ENCODE peak calls at places on chromosomes 4 and X, in seven cellular contexts. N, B, U, X, C, P and G are unnamed samples.

GRCh38 chrX:151396042-151396826 is 772 bp upstream of the VMA21 start:
- DNase-seq in C (peak; percentile 37), N (no peak), P (peak; percentile 41), X (no peak), B (peak; percentile 81), U (peak; percentile 22), G (no peak)

GRCh38 chr4:97142405-97142804 is 1000.9 kb downstream of the STPG2 start:
- DNase-seq in B (no peak), P (no peak), N (no peak), C (no peak), X (no peak), U (no peak), G (no peak)

GRCh38 chr4:81827568-81828202 is 356.0 kb upstream of the RASGEF1B start:
- DNase-seq in X (no peak), U (no peak), N (no peak), C (no peak), B (no peak), P (no peak), G (no peak)

GRCh38 chrX:53659039-53659438 is 27.5 kb downstream of the HUWE1 start:
- DNase-seq in U (no peak), X (no peak), N (no peak), C (no peak), B (no peak), P (no peak), G (no peak)

GRCh38 chr4:1265351-1265750 is 16.4 kb upstream of the CTBP1 start:
- DNase-seq in U (no peak), B (no peak), P (no peak), N (no peak), C (no peak), X (no peak), G (no peak)

GRCh38 chrX:101659601-101660063 is at the start of gene ARMCX2:
- DNase-seq in N (no peak), P (no peak), C (peak; percentile 20), B (no peak), U (peak; percentile 37), X (no peak), G (no peak)

GRCh38 chr4:77959566-77960338 is 97.1 kb downstream of the MRPL1 start:
- DNase-seq in N (peak; percentile 34), C (peak; percentile 23), U (no peak), P (peak; percentile 41), B (peak; percentile 60), X (no peak), G (no peak)

GRCh38 chr4:77695769-77696168 is 90.1 kb downstream of the CXCL13 start:
- DNase-seq in B (no peak), C (peak; percentile 78), N (peak; percentile 14), X (no peak), P (peak; percentile 95), U (no peak), G (no peak)

GRCh38 chr4:185810746-185811508 is 1.1 kb downstream of the SORBS2 start:
- DNase-seq in B (no peak), P (no peak), U (no peak), N (no peak), C (no peak), X (no peak), G (no peak)

GRCh38 chr4:75630174-75630931 is at the start of gene CDKL2:
- DNase-seq in U (peak; percentile 65), N (peak; percentile 7), B (peak; percentile 88), P (no peak), C (peak; percentile 21), X (peak; percentile 78), G (no peak)

GRCh38 chr4:30753316-30753715 is 33.1 kb downstream of the PCDH7 start:
- DNase-seq in U (no peak), B (peak; percentile 5), X (no peak), N (no peak), C (no peak), P (peak; percentile 48), G (no peak)

GRCh38 chr4:155891058-155891457 is 12.4 kb upstream of the TDO2 start:
- DNase-seq in B (no peak), U (no peak), P (no peak), X (no peak), C (no peak), N (no peak), G (no peak)

GRCh38 chrX:23548164-23548563 is 119.1 kb upstream of the PRDX4 start:
- DNase-seq in U (no peak), X (no peak), B (no peak), C (no peak), N (no peak), P (peak; percentile 68), G (no peak)

GRCh38 chrX:101550825-101551767 is 749 bp downstream of the ARMCX1 start:
- DNase-seq in P (peak; percentile 7), N (peak; percentile 18), B (no peak), U (peak; percentile 59), X (no peak), C (no peak), G (no peak)

GRCh38 chr4:10403633-10404445 is 53.4 kb downstream of the ZNF518B start:
- DNase-seq in U (no peak), N (peak; percentile 63), B (peak; percentile 37), P (peak; percentile 25), X (no peak), C (peak; percentile 10), G (no peak)

GRCh38 chr4:15702941-15703403 is at the start of gene BST1:
- DNase-seq in X (peak; percentile 21), P (no peak), U (peak; percentile 71), N (no peak), B (no peak), C (no peak), G (peak; percentile 50)

GRCh38 chr4:33996075-33996718 is 2248.1 kb downstream of the ARAP2 start:
- DNase-seq in C (no peak), B (no peak), N (no peak), P (peak; percentile 11), U (no peak), X (no peak), G (no peak)

GRCh38 chr4:24519649-24520048 is 64.7 kb downstream of the DHX15 start:
- DNase-seq in X (no peak), C (no peak), B (no peak), P (no peak), N (no peak), U (no peak), G (no peak)

GRCh38 chr4:144582105-144582850 is 63.7 kb upstream of the HHIP start:
- DNase-seq in B (no peak), C (no peak), N (no peak), X (no peak), P (no peak), U (no peak), G (no peak)

GRCh38 chr4:166493828-166494432 is 620.9 kb downstream of the TLL1 start:
- DNase-seq in C (no peak), B (no peak), X (no peak), N (no peak), P (no peak), U (no peak), G (no peak)

GRCh38 chr4:54063737-54064316 is 578 bp downstream of the CHIC2 start:
- DNase-seq in U (peak; percentile 41), X (peak; percentile 43), B (no peak), N (peak; percentile 17), C (no peak), P (no peak), G (no peak)

GRCh38 chr4:98765771-98766170 is 107.4 kb upstream of the TSPAN5 start:
- DNase-seq in U (no peak), B (no peak), P (no peak), C (no peak), X (no peak), N (no peak), G (no peak)